ENCODE peak calls at places on chromosomes 12 and 14, in five cellular contexts. Z is NCI-H1694 treated with DMSO at 0.1 percent for 48 hours; V is uterus; Q is CD8-positive, alpha-beta T cell; D is GF-D8. E is an unnamed sample.

GRCh38 chr14:84825481-84825880 is 704.5 kb upstream of the FLRT2 start:
- DNase-seq in Z (no peak), V (no peak), Q (no peak), D (no peak), E (no peak)

GRCh38 chr12:26648584-26648983 is 184.4 kb downstream of the ITPR2 start:
- DNase-seq in Z (no peak), V (no peak), Q (no peak), D (no peak), E (no peak)

GRCh38 chr14:31895206-31895605 is 181.9 kb upstream of the ARHGAP5 start:
- DNase-seq in Z (no peak), V (no peak), Q (no peak), D (no peak), E (no peak)

GRCh38 chr14:24556756-24557155 is 19.3 kb downstream of the CTSG start:
- DNase-seq in Z (no peak), V (no peak), Q (no peak), D (no peak), E (no peak)

GRCh38 chr12:56931474-56931978 is 2.7 kb downstream of the SDR9C7 start:
- DNase-seq in Z (no peak), V (no peak), Q (no peak), D (peak), E (no peak)

GRCh38 chr14:77880056-77880455 is 80.1 kb downstream of the ADCK1 start:
- DNase-seq in Z (no peak), V (no peak), Q (no peak), D (no peak), E (no peak)

GRCh38 chr12:124507188-124508109 is 60.0 kb downstream of the NCOR2 start:
- DNase-seq in Z (no peak), V (peak), Q (no peak), D (no peak), E (no peak)

GRCh38 chr12:132205271-132206092 is 61.2 kb downstream of the NOC4L start:
- DNase-seq in Z (no peak), V (no peak), Q (no peak), D (no peak), E (no peak)

GRCh38 chr14:91774138-91775096 is 42.5 kb upstream of the CATSPERB start:
- DNase-seq in Z (no peak), V (no peak), Q (no peak), D (no peak), E (no peak)

GRCh38 chr12:119911147-119911546 is 34.0 kb upstream of the CIT start:
- DNase-seq in Z (no peak), V (no peak), Q (no peak), D (no peak), E (no peak)

GRCh38 chr12:103495158-103495782 is 498 bp downstream of the C12orf42 start:
- DNase-seq in Z (peak), V (no peak), Q (peak), D (no peak), E (peak)